ENCODE peak calls at places on chromosome 6, in nine cellular contexts. One of them, this sample, is unnamed.

GRCh38 chr6:139290787-139291294 is 957 bp downstream of the TXLNB start:
- DNase-seq in ascending aorta: no peak
- DNase-seq in IMR-90: peak
- DNase-seq in tibial artery: no peak
- DNase-seq in activated gamma-delta T cell treated with anti-CD3 and anti-CD28 coated beads, Interleukin-2, amount 50 U/mL, for 16 hours: no peak
- DNase-seq in left lung: no peak
- DNase-seq in stimulated activated CD4-positive, alpha-beta T cell treated with anti-CD3 and anti-CD28 coated beads, Interleukin-1b, Interleukin-23, amount 100 ng/mL, for 4 hours: no peak
- DNase-seq in effector memory CD8-positive, alpha-beta T cell: peak
- DNase-seq in anterior cingulate cortex: no peak
- DNase-seq in this sample: peak

GRCh38 chr6:144019929-144020328 is 11.9 kb upstream of the PLAGL1 start:
- DNase-seq in ascending aorta: no peak
- DNase-seq in IMR-90: no peak
- DNase-seq in tibial artery: no peak
- DNase-seq in activated gamma-delta T cell treated with anti-CD3 and anti-CD28 coated beads, Interleukin-2, amount 50 U/mL, for 16 hours: no peak
- DNase-seq in left lung: no peak
- DNase-seq in stimulated activated CD4-positive, alpha-beta T cell treated with anti-CD3 and anti-CD28 coated beads, Interleukin-1b, Interleukin-23, amount 100 ng/mL, for 4 hours: no peak
- DNase-seq in effector memory CD8-positive, alpha-beta T cell: no peak
- DNase-seq in anterior cingulate cortex: no peak
- DNase-seq in this sample: no peak

GRCh38 chr6:81126150-81126549 is 626.3 kb downstream of the TENT5A start:
- DNase-seq in ascending aorta: no peak
- DNase-seq in IMR-90: no peak
- DNase-seq in tibial artery: no peak
- DNase-seq in activated gamma-delta T cell treated with anti-CD3 and anti-CD28 coated beads, Interleukin-2, amount 50 U/mL, for 16 hours: no peak
- DNase-seq in left lung: no peak
- DNase-seq in stimulated activated CD4-positive, alpha-beta T cell treated with anti-CD3 and anti-CD28 coated beads, Interleukin-1b, Interleukin-23, amount 100 ng/mL, for 4 hours: no peak
- DNase-seq in effector memory CD8-positive, alpha-beta T cell: no peak
- DNase-seq in anterior cingulate cortex: no peak
- DNase-seq in this sample: no peak

GRCh38 chr6:34817337-34817910 is 25.5 kb downstream of the BLTP3A start:
- DNase-seq in ascending aorta: no peak
- DNase-seq in IMR-90: no peak
- DNase-seq in tibial artery: no peak
- DNase-seq in activated gamma-delta T cell treated with anti-CD3 and anti-CD28 coated beads, Interleukin-2, amount 50 U/mL, for 16 hours: no peak
- DNase-seq in left lung: no peak
- DNase-seq in stimulated activated CD4-positive, alpha-beta T cell treated with anti-CD3 and anti-CD28 coated beads, Interleukin-1b, Interleukin-23, amount 100 ng/mL, for 4 hours: no peak
- DNase-seq in effector memory CD8-positive, alpha-beta T cell: no peak
- DNase-seq in anterior cingulate cortex: no peak
- DNase-seq in this sample: no peak

GRCh38 chr6:105433723-105434122 is 30.8 kb upstream of the PREP start:
- DNase-seq in ascending aorta: no peak
- DNase-seq in IMR-90: no peak
- DNase-seq in tibial artery: no peak
- DNase-seq in activated gamma-delta T cell treated with anti-CD3 and anti-CD28 coated beads, Interleukin-2, amount 50 U/mL, for 16 hours: no peak
- DNase-seq in left lung: no peak
- DNase-seq in stimulated activated CD4-positive, alpha-beta T cell treated with anti-CD3 and anti-CD28 coated beads, Interleukin-1b, Interleukin-23, amount 100 ng/mL, for 4 hours: no peak
- DNase-seq in effector memory CD8-positive, alpha-beta T cell: no peak
- DNase-seq in anterior cingulate cortex: no peak
- DNase-seq in this sample: no peak

GRCh38 chr6:89970609-89971337 is 76.5 kb downstream of the GJA10 start:
- DNase-seq in ascending aorta: peak
- DNase-seq in IMR-90: peak
- DNase-seq in tibial artery: no peak
- DNase-seq in activated gamma-delta T cell treated with anti-CD3 and anti-CD28 coated beads, Interleukin-2, amount 50 U/mL, for 16 hours: no peak
- DNase-seq in left lung: no peak
- DNase-seq in stimulated activated CD4-positive, alpha-beta T cell treated with anti-CD3 and anti-CD28 coated beads, Interleukin-1b, Interleukin-23, amount 100 ng/mL, for 4 hours: no peak
- DNase-seq in effector memory CD8-positive, alpha-beta T cell: no peak
- DNase-seq in anterior cingulate cortex: peak
- DNase-seq in this sample: peak

GRCh38 chr6:69795469-69796080 is 1.2 kb downstream of the LMBRD1 start:
- DNase-seq in ascending aorta: no peak
- DNase-seq in IMR-90: no peak
- DNase-seq in tibial artery: no peak
- DNase-seq in activated gamma-delta T cell treated with anti-CD3 and anti-CD28 coated beads, Interleukin-2, amount 50 U/mL, for 16 hours: no peak
- DNase-seq in left lung: no peak
- DNase-seq in stimulated activated CD4-positive, alpha-beta T cell treated with anti-CD3 and anti-CD28 coated beads, Interleukin-1b, Interleukin-23, amount 100 ng/mL, for 4 hours: no peak
- DNase-seq in effector memory CD8-positive, alpha-beta T cell: no peak
- DNase-seq in anterior cingulate cortex: no peak
- DNase-seq in this sample: no peak

GRCh38 chr6:157755032-157755751 is 67.9 kb upstream of the SNX9 start:
- DNase-seq in ascending aorta: no peak
- DNase-seq in IMR-90: peak
- DNase-seq in tibial artery: no peak
- DNase-seq in activated gamma-delta T cell treated with anti-CD3 and anti-CD28 coated beads, Interleukin-2, amount 50 U/mL, for 16 hours: no peak
- DNase-seq in left lung: no peak
- DNase-seq in stimulated activated CD4-positive, alpha-beta T cell treated with anti-CD3 and anti-CD28 coated beads, Interleukin-1b, Interleukin-23, amount 100 ng/mL, for 4 hours: no peak
- DNase-seq in effector memory CD8-positive, alpha-beta T cell: no peak
- DNase-seq in anterior cingulate cortex: no peak
- DNase-seq in this sample: no peak

GRCh38 chr6:10071631-10072220 is 343.1 kb downstream of the TFAP2A start:
- DNase-seq in ascending aorta: no peak
- DNase-seq in IMR-90: no peak
- DNase-seq in tibial artery: no peak
- DNase-seq in activated gamma-delta T cell treated with anti-CD3 and anti-CD28 coated beads, Interleukin-2, amount 50 U/mL, for 16 hours: no peak
- DNase-seq in left lung: no peak
- DNase-seq in stimulated activated CD4-positive, alpha-beta T cell treated with anti-CD3 and anti-CD28 coated beads, Interleukin-1b, Interleukin-23, amount 100 ng/mL, for 4 hours: no peak
- DNase-seq in effector memory CD8-positive, alpha-beta T cell: no peak
- DNase-seq in anterior cingulate cortex: no peak
- DNase-seq in this sample: no peak

GRCh38 chr6:91566467-91566866 is 979.6 kb upstream of the MAP3K7 start:
- DNase-seq in ascending aorta: no peak
- DNase-seq in IMR-90: peak
- DNase-seq in tibial artery: no peak
- DNase-seq in activated gamma-delta T cell treated with anti-CD3 and anti-CD28 coated beads, Interleukin-2, amount 50 U/mL, for 16 hours: no peak
- DNase-seq in left lung: no peak
- DNase-seq in stimulated activated CD4-positive, alpha-beta T cell treated with anti-CD3 and anti-CD28 coated beads, Interleukin-1b, Interleukin-23, amount 100 ng/mL, for 4 hours: no peak
- DNase-seq in effector memory CD8-positive, alpha-beta T cell: no peak
- DNase-seq in anterior cingulate cortex: no peak
- DNase-seq in this sample: no peak

GRCh38 chr6:119148825-119149525 is 70.5 kb upstream of the FAM184A start:
- DNase-seq in ascending aorta: no peak
- DNase-seq in IMR-90: peak
- DNase-seq in tibial artery: no peak
- DNase-seq in activated gamma-delta T cell treated with anti-CD3 and anti-CD28 coated beads, Interleukin-2, amount 50 U/mL, for 16 hours: no peak
- DNase-seq in left lung: no peak
- DNase-seq in stimulated activated CD4-positive, alpha-beta T cell treated with anti-CD3 and anti-CD28 coated beads, Interleukin-1b, Interleukin-23, amount 100 ng/mL, for 4 hours: no peak
- DNase-seq in effector memory CD8-positive, alpha-beta T cell: no peak
- DNase-seq in anterior cingulate cortex: no peak
- DNase-seq in this sample: no peak

GRCh38 chr6:139648430-139649000 is 274.1 kb upstream of the CITED2 start:
- DNase-seq in ascending aorta: no peak
- DNase-seq in IMR-90: no peak
- DNase-seq in tibial artery: no peak
- DNase-seq in activated gamma-delta T cell treated with anti-CD3 and anti-CD28 coated beads, Interleukin-2, amount 50 U/mL, for 16 hours: no peak
- DNase-seq in left lung: no peak
- DNase-seq in stimulated activated CD4-positive, alpha-beta T cell treated with anti-CD3 and anti-CD28 coated beads, Interleukin-1b, Interleukin-23, amount 100 ng/mL, for 4 hours: no peak
- DNase-seq in effector memory CD8-positive, alpha-beta T cell: no peak
- DNase-seq in anterior cingulate cortex: no peak
- DNase-seq in this sample: no peak